ENCODE peak calls at places on chromosomes 2 and 18, in ten cellular contexts. O, Y, Z, N, A, H, E, W, D and C are unnamed samples.

GRCh38 chr2:143701785-143702184 is 572.6 kb downstream of the ARHGAP15 start:
- DNase-seq in O (no peak), Y (no peak), Z (no peak), N (no peak), A (no peak), H (no peak), E (no peak), W (no peak), D (no peak), C (no peak)

GRCh38 chr2:11833601-11834000 is 87.2 kb downstream of the LPIN1 start:
- DNase-seq in O (no peak), Y (no peak), Z (no peak), N (no peak), A (no peak), H (no peak), E (no peak), W (peak; percentile 94), D (peak; percentile 69), C (no peak)

GRCh38 chr2:96527990-96528679 is 8.4 kb upstream of the ARID5A start:
- DNase-seq in O (no peak), Y (no peak), Z (peak; percentile 40), N (no peak), A (no peak), H (no peak), E (no peak), W (peak; percentile 61), D (peak; percentile 38), C (peak; percentile 75)

GRCh38 chr2:178117725-178118124 is 5.5 kb downstream of the RBM45 start:
- DNase-seq in O (no peak), Y (no peak), Z (no peak), N (no peak), A (no peak), H (no peak), E (no peak), W (no peak), D (no peak), C (no peak)

GRCh38 chr2:20182241-20182931 is 42.5 kb downstream of the SDC1 start:
- DNase-seq in O (no peak), Y (no peak), Z (no peak), N (no peak), A (peak; percentile 76), H (no peak), E (no peak), W (peak; percentile 87), D (peak; percentile 76), C (no peak)

GRCh38 chr18:58611471-58612131 is 17.3 kb downstream of the ALPK2 start:
- DNase-seq in O (peak; percentile 92), Y (no peak), Z (no peak), N (peak; percentile 30), A (no peak), H (peak; percentile 89), E (no peak), W (peak; percentile 82), D (no peak), C (no peak)

GRCh38 chr2:152716805-152717241 is 438 bp downstream of the PRPF40A start:
- DNase-seq in O (peak; percentile 72), Y (no peak), Z (peak; percentile 39), N (peak; percentile 42), A (peak; percentile 65), H (no peak), E (no peak), W (peak; percentile 33), D (peak; percentile 18), C (peak; percentile 60)

GRCh38 chr2:240578110-240578450 is 8.5 kb upstream of the CAPN10 start:
- DNase-seq in O (no peak), Y (no peak), Z (no peak), N (no peak), A (no peak), H (no peak), E (no peak), W (no peak), D (no peak), C (no peak)

DNA sequence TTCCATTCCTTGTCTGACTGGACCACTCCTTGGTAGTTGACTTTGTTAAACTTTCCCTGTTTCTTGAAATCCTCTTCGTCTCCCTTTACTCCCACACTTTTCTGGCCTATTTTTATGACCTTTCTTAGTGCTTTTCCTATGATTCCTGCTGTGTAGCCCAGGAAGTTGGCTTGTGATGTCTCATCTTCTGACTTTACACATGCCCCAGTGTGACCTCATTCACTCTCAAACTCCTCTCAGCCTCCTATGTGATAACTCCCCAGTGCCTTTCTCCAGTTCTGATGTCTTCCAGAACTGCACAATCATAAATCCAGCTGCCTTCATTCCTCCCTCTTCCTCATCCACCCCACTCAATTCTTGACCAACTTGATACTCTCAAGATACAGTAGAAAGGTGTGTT is 407.6 kb downstream of the TGIF1 start:
- DNase-seq in O (no peak), Y (no peak), Z (no peak), N (no peak), A (no peak), H (no peak), E (no peak), W (peak; percentile 16), D (peak; percentile 90), C (no peak)
- TF ChIP-seq CTCF in O (no peak), Y (no peak), Z (no peak), N (no peak), A (no peak), H (no peak), E (no peak), W (no peak), D (no peak), C (no peak)

GRCh38 chr2:232488721-232489300 is 1.2 kb upstream of the ECEL1 start:
- DNase-seq in O (no peak), Y (no peak), Z (no peak), N (no peak), A (no peak), H (no peak), E (no peak), W (no peak), D (no peak), C (no peak)

GRCh38 chr2:232489516-232490220 is 2.0 kb upstream of the ECEL1 start:
- DNase-seq in O (no peak), Y (no peak), Z (no peak), N (no peak), A (peak; percentile 40), H (no peak), E (no peak), W (no peak), D (no peak), C (no peak)

GRCh38 chr2:232486558-232487384 is 863 bp downstream of the ECEL1 start:
- DNase-seq in O (no peak), Y (no peak), Z (no peak), N (no peak), A (peak; percentile 64), H (no peak), E (no peak), W (no peak), D (no peak), C (no peak)

GRCh38 chr2:232487385-232488096 is at the start of gene ECEL1:
- DNase-seq in O (peak; percentile 78), Y (no peak), Z (no peak), N (peak; percentile 68), A (peak; percentile 71), H (no peak), E (no peak), W (no peak), D (no peak), C (no peak)

DNA sequence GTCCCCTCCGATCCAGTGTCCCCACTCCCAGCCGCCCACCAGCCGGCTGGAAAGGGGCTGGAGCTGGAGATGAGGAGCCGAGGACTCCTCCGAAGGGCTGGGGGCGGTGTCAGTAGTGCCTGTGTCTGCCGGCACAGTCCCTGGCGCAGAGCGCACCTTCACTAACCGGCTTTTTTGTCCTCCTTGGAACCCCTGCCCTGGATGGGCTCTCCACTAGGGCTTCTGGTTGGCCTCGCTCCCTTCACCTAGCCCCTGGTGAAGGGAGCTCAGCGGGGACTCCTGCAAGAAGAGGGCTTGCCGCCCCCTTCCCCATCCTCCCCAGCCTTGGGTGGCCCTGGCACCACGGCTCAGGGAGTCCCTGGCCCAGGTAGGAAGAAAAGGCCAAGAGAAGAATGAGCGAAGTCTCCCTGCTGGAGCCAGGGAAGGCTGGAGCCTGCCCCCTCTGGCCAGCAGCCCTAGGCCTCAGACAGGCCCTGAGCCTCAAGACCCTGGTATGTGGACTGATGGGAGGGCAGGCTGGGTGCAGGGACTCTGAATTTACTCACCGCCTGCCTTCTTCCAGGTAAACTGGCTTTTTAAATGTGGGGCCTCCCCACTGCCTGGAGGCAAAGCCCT is 570 bp upstream of the ECEL1 start:
- DNase-seq in O (peak; percentile 70), Y (no peak), Z (no peak), N (no peak), A (peak; percentile 49), H (no peak), E (no peak), W (no peak), D (no peak), C (no peak)
- TF ChIP-seq CTCF in O (peak; percentile 41), Y (no peak), Z (no peak), N (peak; percentile 13), A (no peak), H (no peak), E (no peak), W (no peak), D (no peak), C (no peak)

GRCh38 chr2:127702395-127703009 is 1.2 kb downstream of the SFT2D3 start:
- DNase-seq in O (no peak), Y (no peak), Z (no peak), N (no peak), A (no peak), H (no peak), E (no peak), W (no peak), D (no peak), C (no peak)
- TF ChIP-seq CTCF in O (no peak), Y (no peak), Z (no peak), N (no peak), A (no peak), H (no peak), E (no peak), W (no peak), D (no peak), C (no peak)

GRCh38 chr18:75041586-75041985 is 167.4 kb downstream of the PTGR3 start:
- DNase-seq in O (no peak), Y (no peak), Z (peak; percentile 28), N (no peak), A (no peak), H (no peak), E (no peak), W (peak; percentile 18), D (peak; percentile 49), C (peak; percentile 16)
- TF ChIP-seq CTCF in O (peak; percentile 50), Y (no peak), Z (no peak), N (no peak), A (peak; percentile 14), H (peak; percentile 41), E (no peak), W (peak; percentile 28), D (peak; percentile 51), C (no peak)